ENCODE peak calls at places on chromosomes 1 and 21, in six cellular contexts. X is stomach, O is A549, W is IMR-90, U is uterus, K is Peyer's patch. F is an unnamed sample.

GRCh38 chr1:1298861-1299685 is 8.7 kb downstream of the ACAP3 start:
- DNase-seq in X (no peak), O (no peak), W (no peak), U (no peak), K (no peak), F (no peak)

GRCh38 chr21:32819702-32820101 is 48.1 kb upstream of the PAXBP1 start:
- DNase-seq in X (no peak), O (no peak), W (peak), U (peak), K (peak), F (no peak)

GRCh38 chr1:215192306-215192705 is 109.8 kb downstream of the KCNK2 start:
- DNase-seq in X (no peak), O (no peak), W (peak), U (no peak), K (no peak), F (no peak)

GRCh38 chr1:47656719-47657685 is 219.2 kb downstream of the FOXD2 start:
- DNase-seq in X (peak), O (no peak), W (peak), U (no peak), K (no peak), F (no peak)

GRCh38 chr21:44921928-44922327 is 1.2 kb upstream of the ITGB2 start:
- DNase-seq in X (no peak), O (no peak), W (no peak), U (no peak), K (no peak), F (no peak)

GRCh38 chr1:51558375-51558924 is 39.4 kb upstream of the EPS15 start:
- DNase-seq in X (no peak), O (no peak), W (peak), U (no peak), K (no peak), F (peak)

GRCh38 chr1:108745980-108746381 is 493 bp upstream of the STXBP3 start:
- DNase-seq in X (no peak), O (no peak), W (no peak), U (no peak), K (no peak), F (no peak)

GRCh38 chr1:200670215-200671118 is 760 bp upstream of the DDX59 start:
- DNase-seq in X (peak), O (peak), W (peak), U (no peak), K (peak), F (peak)

GRCh38 chr1:6185635-6186382 is 5.7 kb upstream of the CHD5 start:
- DNase-seq in X (no peak), O (no peak), W (peak), U (no peak), K (no peak), F (no peak)

GRCh38 chr1:153842006-153842471 is 66.8 kb downstream of the SLC27A3 start:
- DNase-seq in X (no peak), O (no peak), W (peak), U (no peak), K (no peak), F (no peak)

GRCh38 chr1:10675813-10676212 is 120.6 kb downstream of the CASZ1 start:
- DNase-seq in X (no peak), O (no peak), W (no peak), U (no peak), K (no peak), F (no peak)

GRCh38 chr1:161962094-161962887 is 61.4 kb downstream of the OLFML2B start:
- DNase-seq in X (no peak), O (no peak), W (peak), U (no peak), K (no peak), F (peak)

GRCh38 chr1:85406887-85407593 is 57.9 kb downstream of the DDAH1 start:
- DNase-seq in X (peak), O (peak), W (peak), U (peak), K (peak), F (peak)

GRCh38 chr1:246213502-246213901 is 293.6 kb downstream of the SMYD3 start:
- DNase-seq in X (no peak), O (no peak), W (no peak), U (no peak), K (no peak), F (no peak)

GRCh38 chr1:24294228-24294672 is 24.9 kb upstream of the GRHL3 start:
- DNase-seq in X (no peak), O (peak), W (peak), U (peak), K (peak), F (peak)

GRCh38 chr1:958823-959729 is at the start of gene NOC2L:
- DNase-seq in X (peak), O (no peak), W (peak), U (peak), K (peak), F (no peak)

GRCh38 chr1:55768345-55768952 is 553.3 kb upstream of the USP24 start:
- DNase-seq in X (no peak), O (no peak), W (no peak), U (no peak), K (no peak), F (no peak)

GRCh38 chr1:204813522-204813921 is 57.1 kb upstream of the NFASC start:
- DNase-seq in X (no peak), O (no peak), W (no peak), U (no peak), K (no peak), F (no peak)

GRCh38 chr1:76147917-76148316 is 73.4 kb downstream of the ST6GALNAC3 start:
- DNase-seq in X (no peak), O (no peak), W (no peak), U (no peak), K (no peak), F (no peak)

GRCh38 chr1:85061711-85062424 is 13.6 kb upstream of the MCOLN3 start:
- DNase-seq in X (peak), O (peak), W (peak), U (peak), K (peak), F (peak)

GRCh38 chr1:43239484-43239883 is 30.3 kb upstream of the TMEM125 start:
- DNase-seq in X (no peak), O (no peak), W (no peak), U (no peak), K (no peak), F (no peak)

GRCh38 chr1:106619827-106620134 is 436.7 kb upstream of the PRMT6 start:
- DNase-seq in X (no peak), O (no peak), W (no peak), U (no peak), K (no peak), F (no peak)

GRCh38 chr1:198167436-198167934 is 10.7 kb downstream of the NEK7 start:
- DNase-seq in X (no peak), O (no peak), W (peak), U (no peak), K (no peak), F (no peak)

GRCh38 chr1:108100148-108100547 is 100.0 kb downstream of the SLC25A24 start:
- DNase-seq in X (no peak), O (no peak), W (no peak), U (no peak), K (no peak), F (no peak)

GRCh38 chr1:45442272-45442671 is 48.7 kb downstream of the TESK2 start:
- DNase-seq in X (no peak), O (no peak), W (peak), U (no peak), K (no peak), F (peak)

GRCh38 chr1:178168535-178168934 is 74.6 kb downstream of the RASAL2 start:
- DNase-seq in X (no peak), O (no peak), W (peak), U (no peak), K (no peak), F (no peak)

GRCh38 chr1:179779645-179780272 is 36.7 kb downstream of the FAM163A start:
- DNase-seq in X (no peak), O (no peak), W (no peak), U (no peak), K (no peak), F (no peak)

GRCh38 chr1:239538244-239538988 is 152.0 kb downstream of the CHRM3 start:
- DNase-seq in X (no peak), O (no peak), W (no peak), U (no peak), K (no peak), F (no peak)

GRCh38 chr1:229661897-229662296 is 35.9 kb downstream of the URB2 start:
- DNase-seq in X (no peak), O (no peak), W (no peak), U (no peak), K (no peak), F (no peak)

GRCh38 chr1:56437959-56438358 is 141.4 kb downstream of the PLPP3 start:
- DNase-seq in X (no peak), O (no peak), W (peak), U (no peak), K (no peak), F (peak)

GRCh38 chr21:15604424-15604823 is 125.4 kb upstream of the USP25 start:
- DNase-seq in X (no peak), O (no peak), W (peak), U (no peak), K (no peak), F (no peak)

GRCh38 chr1:247409869-247410544 is 6.0 kb upstream of the NLRP3 start:
- DNase-seq in X (no peak), O (no peak), W (no peak), U (no peak), K (peak), F (no peak)

GRCh38 chr1:228007054-228007800 is 429 bp downstream of the WNT3A start:
- DNase-seq in X (peak), O (no peak), W (no peak), U (peak), K (no peak), F (no peak)

GRCh38 chr1:5680600-5680999 is 311.6 kb downstream of the NPHP4 start:
- DNase-seq in X (no peak), O (no peak), W (no peak), U (no peak), K (no peak), F (no peak)

GRCh38 chr1:64471218-64471719 is 1.3 kb downstream of the CACHD1 start:
- DNase-seq in X (peak), O (no peak), W (no peak), U (peak), K (peak), F (no peak)

GRCh38 chr1:100006688-100007087 is 36.9 kb downstream of the SLC35A3 start:
- DNase-seq in X (no peak), O (no peak), W (no peak), U (no peak), K (no peak), F (no peak)

GRCh38 chr1:60695633-60696032 is 386.7 kb upstream of the NFIA start:
- DNase-seq in X (no peak), O (no peak), W (no peak), U (no peak), K (no peak), F (no peak)
- TF ChIP-seq POLR2A in X (no peak), O (no peak), W (no peak), U (no peak), K (no peak), F (no peak)

DNA sequence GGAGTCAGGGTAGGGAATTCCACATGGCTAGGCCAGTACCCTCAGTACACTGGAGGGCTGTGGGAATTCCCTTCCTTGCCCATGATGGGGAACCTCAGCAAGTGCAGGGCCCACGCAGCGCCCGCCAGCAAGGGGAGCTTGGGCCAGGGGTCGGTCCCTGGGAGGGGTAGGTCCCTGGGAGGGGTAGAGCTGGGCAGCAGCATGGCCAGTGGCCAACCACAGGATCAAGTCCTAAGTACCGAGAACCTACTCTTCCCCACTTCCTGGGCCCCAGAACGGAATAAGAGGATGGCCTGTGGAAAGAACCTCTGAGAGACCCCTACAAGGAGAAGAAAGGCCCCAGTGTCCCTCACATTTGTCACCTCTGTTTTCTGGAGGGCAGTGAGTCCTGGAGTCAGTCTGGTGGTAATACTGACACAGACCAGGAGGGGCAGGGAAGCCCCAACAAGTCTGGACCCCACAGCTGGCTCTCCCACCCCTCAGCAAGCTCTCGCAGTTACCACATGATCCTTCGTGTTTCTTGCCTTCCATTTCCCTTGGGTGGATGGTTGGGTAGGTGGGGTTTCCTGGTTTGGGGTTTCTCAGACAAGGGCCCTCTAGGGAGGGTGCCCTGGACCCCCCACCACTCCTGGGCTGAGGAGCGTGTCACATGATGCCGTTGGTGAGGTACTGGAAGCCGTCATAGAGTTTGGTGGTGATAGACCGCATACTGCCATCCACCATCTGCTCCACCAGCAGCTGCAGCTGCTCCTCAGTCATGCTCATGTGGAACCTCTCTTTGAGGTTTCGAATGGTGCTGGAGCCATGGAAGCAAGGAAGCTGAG is 10.3 kb downstream of the ZNF687 start:
- DNase-seq in X (no peak), O (no peak), W (no peak), U (no peak), K (no peak), F (no peak)
- TF ChIP-seq POLR2A in X (no peak), O (no peak), W (no peak), U (no peak), K (no peak), F (no peak)

GRCh38 chr1:15885701-15886612 is 38.5 kb downstream of the SPEN start:
- DNase-seq in X (peak), O (peak), W (peak), U (peak), K (peak), F (peak)
- TF ChIP-seq POLR2A in X (no peak), O (no peak), W (no peak), U (peak), K (peak), F (no peak)

DNA sequence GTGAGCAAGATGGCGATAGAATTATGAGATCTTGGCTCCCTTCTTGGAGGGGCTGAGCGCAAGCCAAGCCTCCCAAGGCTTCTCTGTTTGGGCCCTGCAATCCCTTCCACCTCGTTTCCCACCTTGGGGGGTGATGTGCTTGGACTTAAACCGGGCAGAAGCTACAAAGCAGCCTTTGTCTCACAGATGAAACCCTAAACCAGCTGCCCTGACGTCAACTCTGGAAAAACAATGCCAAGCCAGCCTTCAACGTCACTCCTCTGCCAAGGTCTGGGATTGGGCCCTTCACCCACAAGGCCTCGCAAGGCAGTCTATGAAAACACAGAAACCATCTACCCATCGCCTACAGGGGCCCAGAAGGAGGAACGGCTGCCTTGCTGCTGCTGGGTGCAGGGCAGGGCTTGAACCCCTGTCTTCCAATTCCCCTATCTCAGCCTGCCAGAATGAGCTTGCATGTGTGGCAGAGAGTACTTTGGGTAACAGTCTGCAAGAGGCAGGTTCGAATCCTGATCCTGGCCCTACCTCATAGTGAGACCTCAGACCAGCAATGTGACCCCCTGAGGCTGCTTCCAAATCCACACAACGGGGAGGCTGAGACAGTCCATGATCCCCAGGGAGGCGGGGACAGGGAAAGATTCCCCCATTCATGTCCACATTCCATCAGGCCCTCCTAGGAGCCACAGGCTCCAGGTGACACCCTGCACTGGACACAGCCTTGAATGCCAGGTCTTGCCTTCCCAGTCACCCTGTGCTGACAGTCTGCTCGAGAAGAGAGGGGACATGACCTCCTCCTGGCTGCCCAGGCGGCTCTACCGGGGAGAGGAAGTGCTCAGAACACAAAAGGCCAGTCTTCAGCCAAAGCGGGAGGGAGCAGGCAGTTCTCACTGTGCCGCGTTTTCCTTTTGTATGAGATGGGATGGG is 15.0 kb downstream of the IFFO2 start:
- DNase-seq in X (no peak), O (no peak), W (peak), U (no peak), K (no peak), F (no peak)
- TF ChIP-seq POLR2A in X (no peak), O (no peak), W (peak), U (no peak), K (no peak), F (no peak)

GRCh38 chr1:150974580-150975478 is at the start of gene CERS2:
- DNase-seq in X (peak), O (peak), W (peak), U (peak), K (peak), F (peak)
- TF ChIP-seq POLR2A in X (no peak), O (peak), W (peak), U (peak), K (peak), F (peak)